ENCODE peak calls at places on chromosomes 16 and 17, in seven cellular contexts. R is IMR-90, V is mesendoderm, Y is neuronal stem cell, S is mesenchymal stem cell, N is H9, Z is trophoblast cell. T is an unnamed sample.

GRCh38 chr16:71894229-71894920 is 956 bp upstream of the IST1 start:
- DNase-seq in R (peak), V (peak), N (peak), Y (peak), Z (peak), S (peak), T (peak)

GRCh38 chr17:39921323-39921722 is 2.9 kb upstream of the GSDMB start:
- DNase-seq in S (no peak), Y (no peak), N (no peak), Z (no peak), V (no peak), R (no peak), T (no peak)

GRCh38 chr16:79658301-79659001 is 57.9 kb upstream of the MAF start:
- DNase-seq in R (peak), N (no peak), Z (peak), Y (no peak), V (no peak), S (peak), T (no peak)

GRCh38 chr17:21129023-21129681 is 2.4 kb downstream of the DHRS7B start:
- DNase-seq in N (no peak), Z (peak), R (peak), V (no peak), Y (no peak), S (peak), T (no peak)

GRCh38 chr16:74724820-74725549 is 24.3 kb upstream of the MLKL start:
- DNase-seq in Y (no peak), V (no peak), R (peak), S (no peak), Z (no peak), N (peak), T (no peak)

GRCh38 chr17:19728114-19728495 is 11.7 kb upstream of the SLC47A2 start:
- DNase-seq in V (no peak), N (no peak), R (peak), S (peak), Z (peak), Y (no peak), T (no peak)

GRCh38 chr16:85615014-85615851 is 2.1 kb downstream of the GSE1 start:
- DNase-seq in Z (peak), V (peak), R (no peak), S (peak), N (peak), Y (peak), T (no peak)

GRCh38 chr16:87344931-87345631 is 27.9 kb upstream of the C16orf95 start:
- DNase-seq in S (no peak), N (peak), Y (no peak), V (peak), R (no peak), Z (no peak), T (no peak)

GRCh38 chr16:75238853-75239371 is 12.5 kb downstream of the BCAR1 start:
- DNase-seq in Y (no peak), V (no peak), Z (peak), R (no peak), S (peak), N (peak), T (no peak)

GRCh38 chr17:19000531-19001011 is 4.0 kb downstream of the FAM83G start:
- DNase-seq in Y (no peak), V (no peak), N (no peak), R (peak), Z (no peak), S (peak), T (no peak)

GRCh38 chr17:80527016-80527645 is 17.5 kb upstream of the RPTOR start:
- DNase-seq in N (no peak), S (no peak), R (peak), Z (no peak), Y (no peak), V (no peak), T (no peak)

GRCh38 chr17:64028874-64029464 is 8.5 kb upstream of the ICAM2 start:
- DNase-seq in Y (peak), Z (peak), S (peak), N (peak), R (peak), V (peak), T (peak)

GRCh38 chr16:88593489-88593888 is 23.3 kb downstream of the ZC3H18 start:
- DNase-seq in Y (no peak), Z (no peak), V (no peak), S (no peak), R (no peak), N (no peak), T (no peak)

GRCh38 chr17:1087381-1088241 is 90.7 kb downstream of the TIMM22 start:
- DNase-seq in S (no peak), N (peak), Y (no peak), V (peak), R (no peak), Z (no peak), T (peak)

GRCh38 chr17:30095507-30096244 is 20.9 kb upstream of the NSRP1 start:
- DNase-seq in V (peak), R (peak), N (peak), Y (peak), S (peak), Z (peak), T (no peak)

GRCh38 chr17:12744298-12744697 is 45.0 kb upstream of the ARHGAP44 start:
- DNase-seq in Z (peak), Y (no peak), R (peak), N (peak), S (peak), V (peak), T (no peak)

GRCh38 chr16:3988824-3989223 is 108.3 kb upstream of the CREBBP start:
- DNase-seq in S (no peak), Y (no peak), N (no peak), V (no peak), R (no peak), Z (no peak), T (no peak)

GRCh38 chr16:19967963-19968362 is 83.3 kb upstream of the GPRC5B start:
- DNase-seq in V (no peak), S (no peak), R (no peak), N (no peak), Z (no peak), Y (no peak), T (no peak)

GRCh38 chr17:9456265-9456664 is 119.4 kb downstream of the STX8 start:
- DNase-seq in V (no peak), N (no peak), Y (no peak), R (no peak), S (no peak), Z (no peak), T (no peak)

GRCh38 chr17:62703269-62703775 is 75.9 kb downstream of the MRC2 start:
- DNase-seq in R (peak), N (no peak), V (no peak), S (peak), Z (no peak), Y (no peak), T (no peak)

GRCh38 chr16:342455-343213 is 9.9 kb downstream of the AXIN1 start:
- DNase-seq in V (no peak), S (no peak), Z (peak), N (no peak), R (no peak), Y (no peak), T (no peak)

GRCh38 chr17:5978496-5978895 is 91.7 kb upstream of the WSCD1 start:
- DNase-seq in N (no peak), V (no peak), Y (no peak), Z (no peak), S (no peak), R (no peak), T (no peak)
- H2BK120ac ChIP-seq in N (no peak), V (no peak), Y (no peak), Z (no peak), S (no peak), R (no peak), T (no peak)

DNA sequence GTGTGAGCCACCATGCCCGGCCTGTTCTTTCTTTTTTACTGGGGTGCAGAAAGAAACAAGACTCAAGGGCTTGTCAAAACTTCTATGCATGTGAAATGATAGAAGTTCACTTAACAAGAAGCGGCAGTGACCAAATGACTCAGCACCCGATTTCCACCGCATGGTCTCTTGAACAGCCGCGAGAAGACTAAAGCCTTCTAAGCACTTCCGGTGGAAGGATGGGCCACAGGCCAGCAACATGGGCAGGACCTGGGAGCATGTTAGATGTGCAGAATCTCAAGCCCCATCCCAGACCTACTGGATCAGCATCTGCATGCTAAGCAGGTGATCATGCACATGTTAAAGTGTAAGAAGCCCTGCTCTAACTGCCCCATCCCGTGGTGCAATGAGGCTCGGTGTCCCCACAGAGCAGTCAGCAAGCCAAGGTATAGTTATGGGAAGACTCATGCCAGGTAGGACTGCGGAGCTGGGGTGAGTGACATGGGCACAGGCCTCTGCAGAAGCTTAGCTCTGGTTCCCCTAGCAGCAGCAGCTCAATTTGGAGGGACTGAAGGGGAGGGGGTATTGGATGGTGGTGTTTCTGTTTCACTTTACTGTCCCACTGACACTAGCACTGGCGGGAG is 88.5 kb upstream of the HNF1B start:
- DNase-seq in V (no peak), Z (no peak), Y (no peak), S (no peak), R (no peak), N (no peak), T (no peak)
- H2BK120ac ChIP-seq in V (no peak), Z (no peak), Y (no peak), S (no peak), R (no peak), N (no peak), T (no peak)

GRCh38 chr17:50101346-50102163 is 6.4 kb downstream of the PDK2 start:
- DNase-seq in Y (no peak), N (peak), V (peak), Z (no peak), R (peak), S (peak), T (no peak)

GRCh38 chr17:50100921-50101345 is 5.8 kb downstream of the PDK2 start:
- DNase-seq in N (peak), Z (no peak), Y (no peak), R (peak), V (peak), S (peak), T (no peak)

GRCh38 chr17:50103941-50104340 is 8.8 kb downstream of the PDK2 start:
- DNase-seq in V (no peak), Z (no peak), R (no peak), N (no peak), Y (no peak), S (no peak), T (no peak)

GRCh38 chr17:50103252-50103651 is 8.1 kb downstream of the PDK2 start:
- DNase-seq in Y (no peak), Z (no peak), S (no peak), R (no peak), V (no peak), N (no peak), T (no peak)

DNA sequence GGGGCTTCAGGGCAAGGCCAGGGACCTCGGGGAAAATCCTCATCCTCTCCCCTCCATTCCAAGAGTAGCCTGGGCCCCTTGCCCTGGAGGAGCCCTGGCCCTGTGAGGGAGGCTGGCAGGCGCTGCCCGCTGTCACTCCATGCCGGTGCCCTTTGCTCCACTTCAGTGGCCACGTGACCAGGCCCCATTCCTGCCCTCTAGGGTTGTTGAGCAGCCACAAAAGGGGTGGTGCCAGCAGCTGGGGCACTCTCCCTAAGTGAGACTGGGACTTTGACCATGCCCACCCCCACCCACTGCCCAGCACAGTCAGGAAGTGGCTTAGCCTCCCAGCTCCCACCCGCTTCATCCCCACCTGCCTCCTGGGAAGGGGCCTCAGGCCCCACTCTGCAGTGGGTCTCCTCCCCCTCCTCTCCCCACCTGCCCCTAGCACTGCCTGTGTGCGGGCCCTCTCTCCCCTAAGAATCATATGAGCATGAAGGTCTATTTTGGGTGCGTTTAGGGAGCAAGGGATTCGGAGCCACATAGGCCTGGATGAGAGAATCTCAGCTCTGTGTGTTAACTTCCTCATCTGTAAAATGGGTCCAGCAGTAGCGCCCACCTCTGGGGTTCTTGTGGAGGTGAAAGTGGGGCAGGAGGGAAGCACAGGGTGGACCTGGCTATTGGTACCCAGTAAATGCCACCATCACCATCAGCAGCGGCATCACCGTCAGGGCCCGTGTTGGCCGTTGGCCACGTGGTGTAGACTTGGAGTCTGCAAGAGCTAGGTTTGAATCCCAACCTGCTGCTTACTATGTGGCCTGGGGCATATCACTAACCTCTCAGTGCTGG is 7.2 kb downstream of the PDK2 start:
- DNase-seq in N (no peak), R (no peak), Z (no peak), V (no peak), Y (no peak), S (no peak), T (no peak)
- H2BK120ac ChIP-seq in N (no peak), R (no peak), Z (no peak), V (no peak), Y (no peak), S (no peak), T (no peak)

GRCh38 chr16:81066700-81067099 is 10.3 kb downstream of the C16orf46 start:
- DNase-seq in R (no peak), N (no peak), S (peak), V (no peak), Z (no peak), Y (no peak), T (no peak)

GRCh38 chr16:81060576-81061306 is 16.3 kb downstream of the C16orf46 start:
- DNase-seq in Z (no peak), S (no peak), N (no peak), V (no peak), R (no peak), Y (no peak), T (no peak)

GRCh38 chr16:81061307-81061640 is 15.8 kb downstream of the C16orf46 start:
- DNase-seq in Y (no peak), S (no peak), R (no peak), N (no peak), V (no peak), Z (no peak), T (no peak)

GRCh38 chr16:81067166-81067565 is 9.9 kb downstream of the C16orf46 start:
- DNase-seq in S (peak), R (no peak), N (no peak), Y (no peak), Z (no peak), V (no peak), T (no peak)

GRCh38 chr16:81061855-81062608 is 15.0 kb downstream of the C16orf46 start:
- DNase-seq in V (no peak), Z (no peak), S (no peak), Y (no peak), N (peak), R (no peak), T (no peak)
- H2BK120ac ChIP-seq in V (no peak), Z (no peak), S (no peak), Y (no peak), N (no peak), R (no peak), T (no peak)

GRCh38 chr16:82045471-82046178 is 10.6 kb downstream of the HSD17B2 start:
- DNase-seq in Z (no peak), N (no peak), V (no peak), R (no peak), S (no peak), Y (peak), T (no peak)
- H2BK120ac ChIP-seq in Z (no peak), N (no peak), V (no peak), R (peak), S (no peak), Y (no peak), T (no peak)

DNA sequence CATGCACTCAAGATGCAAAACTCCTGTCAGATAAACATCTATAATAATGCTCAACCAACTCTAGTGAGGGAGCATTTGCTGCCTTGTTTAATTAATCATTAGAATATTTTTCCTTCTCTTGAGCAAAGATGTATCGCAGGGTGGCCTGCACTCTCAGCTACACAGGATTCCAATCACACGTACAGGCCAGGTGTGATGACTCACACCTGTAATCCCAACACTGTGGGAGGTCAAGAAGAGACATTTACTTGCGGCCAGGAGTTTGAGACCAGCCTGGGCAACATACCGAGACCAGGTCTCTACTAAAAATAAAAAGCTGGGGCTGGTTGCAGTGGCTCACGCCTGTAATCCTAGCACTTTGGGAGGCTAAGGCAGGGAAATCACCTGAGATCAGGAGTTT is 49.1 kb downstream of the ARHGAP17 start:
- DNase-seq in R (no peak), N (peak), S (no peak), Z (peak), V (no peak), Y (no peak), T (no peak)
- H2BK120ac ChIP-seq in R (no peak), N (no peak), S (no peak), Z (no peak), V (no peak), Y (no peak), T (no peak)

T was measured in H1.